ENCODE peak calls at places on chromosome 7, in seven cellular contexts. One of them, this sample, is unnamed.

GRCh38 chr7:94355389-94355788 is 39.3 kb upstream of the COL1A2 start:
- DNase-seq in endothelial cell: no peak
- DNase-seq in fibroblast of mammary gland: peak
- DNase-seq in left ventricle myocardium inferior: no peak
- DNase-seq in AG09309: no peak
- DNase-seq in H9: no peak
- DNase-seq in transverse colon: no peak
- DNase-seq in this sample: no peak

GRCh38 chr7:10940748-10941358 is 32.8 kb upstream of the PHF14 start:
- DNase-seq in endothelial cell: no peak
- DNase-seq in AG09309: no peak
- DNase-seq in H9: no peak
- DNase-seq in left ventricle myocardium inferior: no peak
- DNase-seq in fibroblast of mammary gland: no peak
- DNase-seq in transverse colon: peak
- DNase-seq in this sample: no peak

GRCh38 chr7:53303781-53304180 is 268.3 kb downstream of the POM121L12 start:
- DNase-seq in left ventricle myocardium inferior: no peak
- DNase-seq in transverse colon: no peak
- DNase-seq in AG09309: no peak
- DNase-seq in fibroblast of mammary gland: no peak
- DNase-seq in H9: no peak
- DNase-seq in endothelial cell: no peak
- DNase-seq in this sample: no peak

GRCh38 chr7:30478349-30479228 is at the start of gene NOD1:
- DNase-seq in endothelial cell: peak
- DNase-seq in left ventricle myocardium inferior: peak
- DNase-seq in H9: peak
- DNase-seq in fibroblast of mammary gland: peak
- DNase-seq in AG09309: no peak
- DNase-seq in transverse colon: peak
- DNase-seq in this sample: peak

GRCh38 chr7:11343136-11343535 is 369.5 kb downstream of the PHF14 start:
- DNase-seq in endothelial cell: no peak
- DNase-seq in left ventricle myocardium inferior: no peak
- DNase-seq in AG09309: no peak
- DNase-seq in H9: no peak
- DNase-seq in transverse colon: no peak
- DNase-seq in fibroblast of mammary gland: no peak
- DNase-seq in this sample: no peak

GRCh38 chr7:151925446-151926335 is 30.6 kb upstream of the GALNTL5 start:
- DNase-seq in H9: no peak
- DNase-seq in AG09309: no peak
- DNase-seq in fibroblast of mammary gland: peak
- DNase-seq in endothelial cell: no peak
- DNase-seq in left ventricle myocardium inferior: peak
- DNase-seq in transverse colon: peak
- DNase-seq in this sample: no peak

GRCh38 chr7:1815051-1815481 is 145.0 kb downstream of the ELFN1 start:
- DNase-seq in transverse colon: no peak
- DNase-seq in endothelial cell: no peak
- DNase-seq in fibroblast of mammary gland: no peak
- DNase-seq in left ventricle myocardium inferior: no peak
- DNase-seq in H9: no peak
- DNase-seq in AG09309: no peak
- DNase-seq in this sample: peak

GRCh38 chr7:5495581-5496375 is 72.1 kb upstream of the TNRC18 start:
- DNase-seq in AG09309: no peak
- DNase-seq in transverse colon: peak
- DNase-seq in fibroblast of mammary gland: no peak
- DNase-seq in left ventricle myocardium inferior: peak
- DNase-seq in H9: no peak
- DNase-seq in endothelial cell: no peak
- DNase-seq in this sample: no peak

GRCh38 chr7:111098011-111098925 is 7.3 kb downstream of the LRRN3 start:
- DNase-seq in H9: peak
- DNase-seq in fibroblast of mammary gland: peak
- DNase-seq in AG09309: no peak
- DNase-seq in transverse colon: peak
- DNase-seq in endothelial cell: peak
- DNase-seq in left ventricle myocardium inferior: peak
- DNase-seq in this sample: no peak

GRCh38 chr7:74470504-74470903 is 16.8 kb downstream of the GTF2IRD1 start:
- DNase-seq in endothelial cell: no peak
- DNase-seq in H9: no peak
- DNase-seq in fibroblast of mammary gland: no peak
- DNase-seq in left ventricle myocardium inferior: no peak
- DNase-seq in transverse colon: no peak
- DNase-seq in AG09309: no peak
- DNase-seq in this sample: no peak

GRCh38 chr7:136071106-136071505 is 93.9 kb upstream of the MTPN start:
- DNase-seq in fibroblast of mammary gland: peak
- DNase-seq in left ventricle myocardium inferior: no peak
- DNase-seq in H9: no peak
- DNase-seq in transverse colon: no peak
- DNase-seq in AG09309: no peak
- DNase-seq in endothelial cell: no peak
- DNase-seq in this sample: no peak

GRCh38 chr7:111053035-111053434 is 37.9 kb upstream of the LRRN3 start:
- DNase-seq in transverse colon: no peak
- DNase-seq in left ventricle myocardium inferior: no peak
- DNase-seq in AG09309: no peak
- DNase-seq in fibroblast of mammary gland: no peak
- DNase-seq in H9: no peak
- DNase-seq in endothelial cell: no peak
- DNase-seq in this sample: no peak

GRCh38 chr7:112144284-112145059 is 61.7 kb downstream of the DOCK4 start:
- DNase-seq in endothelial cell: no peak
- DNase-seq in left ventricle myocardium inferior: no peak
- DNase-seq in AG09309: no peak
- DNase-seq in H9: no peak
- DNase-seq in fibroblast of mammary gland: peak
- DNase-seq in transverse colon: no peak
- DNase-seq in this sample: no peak

GRCh38 chr7:16559497-16560223 is 33.0 kb downstream of the LRRC72 start:
- DNase-seq in fibroblast of mammary gland: peak
- DNase-seq in AG09309: no peak
- DNase-seq in left ventricle myocardium inferior: no peak
- DNase-seq in H9: no peak
- DNase-seq in transverse colon: no peak
- DNase-seq in endothelial cell: no peak
- DNase-seq in this sample: no peak

GRCh38 chr7:108093903-108094302 is 36.3 kb downstream of the LAMB4 start:
- DNase-seq in fibroblast of mammary gland: peak
- DNase-seq in H9: no peak
- DNase-seq in transverse colon: no peak
- DNase-seq in endothelial cell: no peak
- DNase-seq in AG09309: no peak
- DNase-seq in left ventricle myocardium inferior: no peak
- DNase-seq in this sample: no peak

DNA sequence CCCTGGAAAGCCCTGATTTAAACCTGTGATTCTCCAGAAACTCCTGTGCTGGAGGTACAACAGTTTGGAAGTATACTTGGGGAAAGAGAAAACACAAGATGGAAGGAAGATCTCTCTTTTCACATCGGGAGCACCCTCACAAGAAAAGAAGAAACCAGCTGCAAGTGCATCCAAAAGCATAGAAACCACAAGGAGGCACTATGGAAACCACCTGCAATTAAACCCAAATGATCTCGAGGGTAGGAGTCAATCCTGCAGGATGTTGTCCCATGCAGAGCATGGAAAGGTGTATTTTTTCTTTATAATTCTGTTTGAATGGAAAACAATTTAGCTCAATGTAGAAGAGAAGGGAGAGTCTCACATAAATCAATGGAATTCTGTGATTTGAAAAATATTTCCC is 210.5 kb downstream of the TWIST1 start:
- DNase-seq in endothelial cell: no peak
- DNase-seq in H9: no peak
- DNase-seq in fibroblast of mammary gland: no peak
- DNase-seq in AG09309: no peak
- DNase-seq in transverse colon: no peak
- DNase-seq in left ventricle myocardium inferior: no peak
- DNase-seq in this sample: no peak
- TF ChIP-seq CTCF in endothelial cell: no peak
- TF ChIP-seq CTCF in H9: peak
- TF ChIP-seq CTCF in fibroblast of mammary gland: peak
- TF ChIP-seq CTCF in AG09309: no peak
- TF ChIP-seq CTCF in transverse colon: no peak
- TF ChIP-seq CTCF in left ventricle myocardium inferior: no peak
- TF ChIP-seq CTCF in this sample: no peak

DNA sequence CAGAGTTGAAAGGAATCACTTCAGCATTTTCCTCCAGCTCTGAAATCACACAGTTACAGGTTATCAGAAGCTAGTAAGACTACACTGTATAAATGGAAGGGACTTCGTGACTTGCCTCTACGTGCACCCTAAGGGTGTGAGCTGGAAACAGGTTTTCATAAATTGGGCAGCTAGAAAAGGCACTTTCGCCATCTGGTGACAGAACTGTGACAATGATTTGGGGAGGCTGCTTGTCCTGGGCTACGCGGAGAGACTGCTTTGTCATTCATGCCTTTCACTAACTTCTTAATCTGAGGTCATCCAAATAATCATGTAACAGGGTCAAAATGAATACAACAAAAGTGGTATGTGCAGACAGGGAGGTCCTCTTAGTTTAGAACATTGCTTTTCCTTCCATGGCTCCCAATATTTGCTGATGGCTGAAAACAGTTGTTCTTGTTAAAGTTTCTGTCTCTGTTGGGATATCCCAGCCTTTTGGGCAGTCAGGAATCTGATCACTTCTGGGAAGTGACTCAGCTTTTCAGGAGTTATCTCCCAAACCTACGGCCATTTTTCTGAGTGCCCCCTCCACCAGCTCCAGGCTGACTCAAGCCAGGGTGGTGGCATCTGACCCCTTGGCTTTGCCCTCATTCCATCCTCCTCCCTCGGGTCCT is 17.8 kb downstream of the VWC2 start:
- DNase-seq in left ventricle myocardium inferior: no peak
- DNase-seq in transverse colon: peak
- DNase-seq in fibroblast of mammary gland: no peak
- DNase-seq in endothelial cell: peak
- DNase-seq in H9: peak
- DNase-seq in AG09309: no peak
- DNase-seq in this sample: no peak
- TF ChIP-seq CTCF in left ventricle myocardium inferior: peak
- TF ChIP-seq CTCF in transverse colon: peak
- TF ChIP-seq CTCF in fibroblast of mammary gland: no peak
- TF ChIP-seq CTCF in endothelial cell: no peak
- TF ChIP-seq CTCF in H9: peak
- TF ChIP-seq CTCF in AG09309: no peak
- TF ChIP-seq CTCF in this sample: peak

GRCh38 chr7:124413029-124413428 is 352.6 kb downstream of the GPR37 start:
- DNase-seq in fibroblast of mammary gland: no peak
- DNase-seq in H9: no peak
- DNase-seq in endothelial cell: no peak
- DNase-seq in left ventricle myocardium inferior: no peak
- DNase-seq in AG09309: no peak
- DNase-seq in transverse colon: no peak
- DNase-seq in this sample: no peak

GRCh38 chr7:124411796-124412195 is 353.8 kb downstream of the GPR37 start:
- DNase-seq in endothelial cell: no peak
- DNase-seq in H9: no peak
- DNase-seq in left ventricle myocardium inferior: peak
- DNase-seq in AG09309: no peak
- DNase-seq in fibroblast of mammary gland: no peak
- DNase-seq in transverse colon: peak
- DNase-seq in this sample: no peak

GRCh38 chr7:124412531-124412930 is 353.1 kb downstream of the GPR37 start:
- DNase-seq in transverse colon: no peak
- DNase-seq in endothelial cell: no peak
- DNase-seq in left ventricle myocardium inferior: no peak
- DNase-seq in AG09309: no peak
- DNase-seq in fibroblast of mammary gland: no peak
- DNase-seq in H9: no peak
- DNase-seq in this sample: no peak
- TF ChIP-seq CTCF in transverse colon: no peak
- TF ChIP-seq CTCF in endothelial cell: no peak
- TF ChIP-seq CTCF in left ventricle myocardium inferior: no peak
- TF ChIP-seq CTCF in AG09309: no peak
- TF ChIP-seq CTCF in fibroblast of mammary gland: no peak
- TF ChIP-seq CTCF in H9: no peak
- TF ChIP-seq CTCF in this sample: no peak

GRCh38 chr7:36472141-36472729 is 82.6 kb downstream of the ANLN start:
- DNase-seq in AG09309: no peak
- DNase-seq in left ventricle myocardium inferior: no peak
- DNase-seq in endothelial cell: no peak
- DNase-seq in H9: no peak
- DNase-seq in transverse colon: no peak
- DNase-seq in fibroblast of mammary gland: no peak
- DNase-seq in this sample: no peak

GRCh38 chr7:36475371-36475770 is 85.7 kb downstream of the ANLN start:
- DNase-seq in transverse colon: no peak
- DNase-seq in endothelial cell: no peak
- DNase-seq in AG09309: no peak
- DNase-seq in H9: no peak
- DNase-seq in left ventricle myocardium inferior: no peak
- DNase-seq in fibroblast of mammary gland: no peak
- DNase-seq in this sample: no peak

GRCh38 chr7:36475011-36475342 is 85.3 kb downstream of the ANLN start:
- DNase-seq in fibroblast of mammary gland: no peak
- DNase-seq in H9: no peak
- DNase-seq in AG09309: no peak
- DNase-seq in endothelial cell: no peak
- DNase-seq in left ventricle myocardium inferior: no peak
- DNase-seq in transverse colon: no peak
- DNase-seq in this sample: no peak

GRCh38 chr7:36474283-36475010 is 84.8 kb downstream of the ANLN start:
- DNase-seq in fibroblast of mammary gland: peak
- DNase-seq in endothelial cell: peak
- DNase-seq in left ventricle myocardium inferior: no peak
- DNase-seq in H9: no peak
- DNase-seq in AG09309: peak
- DNase-seq in transverse colon: no peak
- DNase-seq in this sample: no peak

DNA sequence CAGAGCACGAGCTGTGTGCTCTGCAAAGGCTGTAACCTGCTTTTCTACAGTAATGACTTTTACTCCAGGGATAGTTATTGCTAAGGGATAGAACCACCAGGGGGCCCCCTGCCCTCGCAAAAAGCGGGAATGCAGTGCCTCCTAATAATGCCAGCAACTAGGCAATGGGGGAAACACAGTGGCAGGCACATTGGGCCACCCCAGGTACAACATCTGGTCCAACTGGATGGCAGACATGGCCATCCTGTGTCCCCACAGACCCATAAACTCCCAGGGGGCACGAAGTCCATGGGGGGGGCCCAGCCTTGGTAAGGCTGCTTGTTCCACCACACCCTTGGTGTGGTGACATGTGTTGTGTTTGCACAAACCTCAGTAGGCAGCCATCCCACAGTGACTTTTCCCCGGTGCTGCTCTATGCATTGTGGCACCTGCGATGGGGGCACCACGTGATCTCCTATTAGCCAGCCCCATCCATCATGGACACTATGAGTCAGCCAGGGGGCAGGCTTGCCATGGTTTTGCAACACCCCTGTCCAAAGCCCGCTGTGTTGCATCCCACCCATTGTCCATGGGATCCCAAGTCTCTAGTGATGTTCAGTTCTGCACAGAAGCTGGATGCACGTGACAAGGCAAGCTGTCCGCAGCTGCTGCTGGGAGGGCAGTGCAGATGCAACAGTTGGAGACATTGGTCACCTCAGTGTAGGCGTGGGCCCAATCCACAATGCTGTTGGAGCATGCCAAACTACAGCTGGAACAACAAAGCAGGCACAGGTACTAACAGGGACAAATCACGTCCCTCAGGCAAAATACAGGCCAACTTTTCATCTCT is 84.0 kb downstream of the ANLN start:
- DNase-seq in H9: peak
- DNase-seq in AG09309: no peak
- DNase-seq in transverse colon: peak
- DNase-seq in left ventricle myocardium inferior: peak
- DNase-seq in endothelial cell: peak
- DNase-seq in fibroblast of mammary gland: peak
- DNase-seq in this sample: no peak
- TF ChIP-seq CTCF in H9: peak
- TF ChIP-seq CTCF in AG09309: peak
- TF ChIP-seq CTCF in transverse colon: peak
- TF ChIP-seq CTCF in left ventricle myocardium inferior: peak
- TF ChIP-seq CTCF in endothelial cell: peak
- TF ChIP-seq CTCF in fibroblast of mammary gland: peak
- TF ChIP-seq CTCF in this sample: peak

This sample was measured in type B pancreatic cell.